ENCODE peak calls at places on chromosomes 1 and 21, in six cellular contexts. One of them, this sample, is unnamed.

GRCh38 chr21:37862536-37862935 is 53.7 kb downstream of the KCNJ6 start:
- DNase-seq in HS-27A: no peak
- DNase-seq in stimulated activated naive CD4-positive, alpha-beta T cell: no peak
- DNase-seq in germinal center: peak
- DNase-seq in stimulated activated CD4-positive, alpha-beta T cell treated with anti-CD3 and anti-CD28 coated beads, Interleukin-4, amount 100 ng/mL, for 48 hours: no peak
- DNase-seq in smooth muscle cell of the brain vasculature: no peak
- DNase-seq in this sample: no peak

GRCh38 chr1:9542425-9542824 is 3.2 kb downstream of the SLC25A33 start:
- DNase-seq in HS-27A: no peak
- DNase-seq in stimulated activated naive CD4-positive, alpha-beta T cell: no peak
- DNase-seq in germinal center: no peak
- DNase-seq in stimulated activated CD4-positive, alpha-beta T cell treated with anti-CD3 and anti-CD28 coated beads, Interleukin-4, amount 100 ng/mL, for 48 hours: no peak
- DNase-seq in smooth muscle cell of the brain vasculature: no peak
- DNase-seq in this sample: no peak

GRCh38 chr1:24089027-24089742 is 22.8 kb downstream of the MYOM3 start:
- DNase-seq in HS-27A: no peak
- DNase-seq in stimulated activated naive CD4-positive, alpha-beta T cell: no peak
- DNase-seq in germinal center: no peak
- DNase-seq in stimulated activated CD4-positive, alpha-beta T cell treated with anti-CD3 and anti-CD28 coated beads, Interleukin-4, amount 100 ng/mL, for 48 hours: no peak
- DNase-seq in smooth muscle cell of the brain vasculature: no peak
- DNase-seq in this sample: no peak

GRCh38 chr1:203906932-203907331 is 45.5 kb downstream of the SNRPE start:
- DNase-seq in HS-27A: peak
- DNase-seq in stimulated activated naive CD4-positive, alpha-beta T cell: no peak
- DNase-seq in germinal center: no peak
- DNase-seq in stimulated activated CD4-positive, alpha-beta T cell treated with anti-CD3 and anti-CD28 coated beads, Interleukin-4, amount 100 ng/mL, for 48 hours: no peak
- DNase-seq in smooth muscle cell of the brain vasculature: peak
- DNase-seq in this sample: no peak

GRCh38 chr1:195617157-195617556 is 991.1 kb downstream of the KCNT2 start:
- DNase-seq in HS-27A: no peak
- DNase-seq in stimulated activated naive CD4-positive, alpha-beta T cell: no peak
- DNase-seq in germinal center: no peak
- DNase-seq in stimulated activated CD4-positive, alpha-beta T cell treated with anti-CD3 and anti-CD28 coated beads, Interleukin-4, amount 100 ng/mL, for 48 hours: no peak
- DNase-seq in smooth muscle cell of the brain vasculature: no peak
- DNase-seq in this sample: no peak

GRCh38 chr1:183209533-183210158 is 23.6 kb downstream of the LAMC2 start:
- DNase-seq in HS-27A: peak
- DNase-seq in stimulated activated naive CD4-positive, alpha-beta T cell: no peak
- DNase-seq in germinal center: no peak
- DNase-seq in stimulated activated CD4-positive, alpha-beta T cell treated with anti-CD3 and anti-CD28 coated beads, Interleukin-4, amount 100 ng/mL, for 48 hours: no peak
- DNase-seq in smooth muscle cell of the brain vasculature: no peak
- DNase-seq in this sample: no peak

GRCh38 chr1:43968348-43968948 is 1.4 kb upstream of the DPH2 start:
- DNase-seq in HS-27A: no peak
- DNase-seq in stimulated activated naive CD4-positive, alpha-beta T cell: no peak
- DNase-seq in germinal center: no peak
- DNase-seq in stimulated activated CD4-positive, alpha-beta T cell treated with anti-CD3 and anti-CD28 coated beads, Interleukin-4, amount 100 ng/mL, for 48 hours: no peak
- DNase-seq in smooth muscle cell of the brain vasculature: no peak
- DNase-seq in this sample: no peak

GRCh38 chr1:37914719-37915483 is 32.0 kb downstream of the INPP5B start:
- DNase-seq in HS-27A: no peak
- DNase-seq in stimulated activated naive CD4-positive, alpha-beta T cell: no peak
- DNase-seq in germinal center: no peak
- DNase-seq in stimulated activated CD4-positive, alpha-beta T cell treated with anti-CD3 and anti-CD28 coated beads, Interleukin-4, amount 100 ng/mL, for 48 hours: no peak
- DNase-seq in smooth muscle cell of the brain vasculature: no peak
- DNase-seq in this sample: no peak

GRCh38 chr1:231527586-231528174 is 789 bp upstream of the TSNAX start:
- DNase-seq in HS-27A: no peak
- DNase-seq in stimulated activated naive CD4-positive, alpha-beta T cell: no peak
- DNase-seq in germinal center: no peak
- DNase-seq in stimulated activated CD4-positive, alpha-beta T cell treated with anti-CD3 and anti-CD28 coated beads, Interleukin-4, amount 100 ng/mL, for 48 hours: no peak
- DNase-seq in smooth muscle cell of the brain vasculature: no peak
- DNase-seq in this sample: no peak

GRCh38 chr1:198123146-198123545 is 33.7 kb upstream of the NEK7 start:
- DNase-seq in HS-27A: no peak
- DNase-seq in stimulated activated naive CD4-positive, alpha-beta T cell: no peak
- DNase-seq in germinal center: no peak
- DNase-seq in stimulated activated CD4-positive, alpha-beta T cell treated with anti-CD3 and anti-CD28 coated beads, Interleukin-4, amount 100 ng/mL, for 48 hours: no peak
- DNase-seq in smooth muscle cell of the brain vasculature: no peak
- DNase-seq in this sample: no peak

GRCh38 chr1:19210772-19211549 is 895 bp upstream of the UBR4 start:
- DNase-seq in HS-27A: peak
- DNase-seq in stimulated activated naive CD4-positive, alpha-beta T cell: no peak
- DNase-seq in germinal center: no peak
- DNase-seq in stimulated activated CD4-positive, alpha-beta T cell treated with anti-CD3 and anti-CD28 coated beads, Interleukin-4, amount 100 ng/mL, for 48 hours: no peak
- DNase-seq in smooth muscle cell of the brain vasculature: no peak
- DNase-seq in this sample: peak

GRCh38 chr1:206634365-206635079 is 814 bp upstream of the DYRK3 start:
- DNase-seq in HS-27A: peak
- DNase-seq in stimulated activated naive CD4-positive, alpha-beta T cell: peak
- DNase-seq in germinal center: peak
- DNase-seq in stimulated activated CD4-positive, alpha-beta T cell treated with anti-CD3 and anti-CD28 coated beads, Interleukin-4, amount 100 ng/mL, for 48 hours: peak
- DNase-seq in smooth muscle cell of the brain vasculature: peak
- DNase-seq in this sample: no peak

GRCh38 chr1:244187310-244187709 is 136.2 kb downstream of the ZBTB18 start:
- DNase-seq in HS-27A: no peak
- DNase-seq in stimulated activated naive CD4-positive, alpha-beta T cell: no peak
- DNase-seq in germinal center: no peak
- DNase-seq in stimulated activated CD4-positive, alpha-beta T cell treated with anti-CD3 and anti-CD28 coated beads, Interleukin-4, amount 100 ng/mL, for 48 hours: no peak
- DNase-seq in smooth muscle cell of the brain vasculature: no peak
- DNase-seq in this sample: no peak

GRCh38 chr1:234108921-234109320 is 204.4 kb downstream of the SLC35F3 start:
- DNase-seq in HS-27A: no peak
- DNase-seq in stimulated activated naive CD4-positive, alpha-beta T cell: no peak
- DNase-seq in germinal center: no peak
- DNase-seq in stimulated activated CD4-positive, alpha-beta T cell treated with anti-CD3 and anti-CD28 coated beads, Interleukin-4, amount 100 ng/mL, for 48 hours: no peak
- DNase-seq in smooth muscle cell of the brain vasculature: no peak
- DNase-seq in this sample: no peak

GRCh38 chr1:6743189-6744101 is 41.8 kb upstream of the CAMTA1 start:
- DNase-seq in HS-27A: peak
- DNase-seq in stimulated activated naive CD4-positive, alpha-beta T cell: no peak
- DNase-seq in germinal center: peak
- DNase-seq in stimulated activated CD4-positive, alpha-beta T cell treated with anti-CD3 and anti-CD28 coated beads, Interleukin-4, amount 100 ng/mL, for 48 hours: no peak
- DNase-seq in smooth muscle cell of the brain vasculature: peak
- DNase-seq in this sample: no peak

GRCh38 chr1:86378813-86379212 is 17.3 kb downstream of the ODF2L start:
- DNase-seq in HS-27A: no peak
- DNase-seq in stimulated activated naive CD4-positive, alpha-beta T cell: no peak
- DNase-seq in germinal center: no peak
- DNase-seq in stimulated activated CD4-positive, alpha-beta T cell treated with anti-CD3 and anti-CD28 coated beads, Interleukin-4, amount 100 ng/mL, for 48 hours: no peak
- DNase-seq in smooth muscle cell of the brain vasculature: no peak
- DNase-seq in this sample: no peak

GRCh38 chr1:63843884-63844283 is 70.1 kb downstream of the ROR1 start:
- DNase-seq in HS-27A: no peak
- DNase-seq in stimulated activated naive CD4-positive, alpha-beta T cell: no peak
- DNase-seq in germinal center: no peak
- DNase-seq in stimulated activated CD4-positive, alpha-beta T cell treated with anti-CD3 and anti-CD28 coated beads, Interleukin-4, amount 100 ng/mL, for 48 hours: no peak
- DNase-seq in smooth muscle cell of the brain vasculature: no peak
- DNase-seq in this sample: no peak

GRCh38 chr1:117605164-117605810 is 561 bp upstream of the TENT5C start:
- DNase-seq in HS-27A: no peak
- DNase-seq in stimulated activated naive CD4-positive, alpha-beta T cell: no peak
- DNase-seq in germinal center: no peak
- DNase-seq in stimulated activated CD4-positive, alpha-beta T cell treated with anti-CD3 and anti-CD28 coated beads, Interleukin-4, amount 100 ng/mL, for 48 hours: no peak
- DNase-seq in smooth muscle cell of the brain vasculature: no peak
- DNase-seq in this sample: no peak

GRCh38 chr1:7478797-7479499 is 292.1 kb upstream of the VAMP3 start:
- DNase-seq in HS-27A: no peak
- DNase-seq in stimulated activated naive CD4-positive, alpha-beta T cell: no peak
- DNase-seq in germinal center: no peak
- DNase-seq in stimulated activated CD4-positive, alpha-beta T cell treated with anti-CD3 and anti-CD28 coated beads, Interleukin-4, amount 100 ng/mL, for 48 hours: no peak
- DNase-seq in smooth muscle cell of the brain vasculature: peak
- DNase-seq in this sample: no peak

GRCh38 chr1:55131218-55131617 is 83.9 kb downstream of the USP24 start:
- DNase-seq in HS-27A: no peak
- DNase-seq in stimulated activated naive CD4-positive, alpha-beta T cell: no peak
- DNase-seq in germinal center: no peak
- DNase-seq in stimulated activated CD4-positive, alpha-beta T cell treated with anti-CD3 and anti-CD28 coated beads, Interleukin-4, amount 100 ng/mL, for 48 hours: no peak
- DNase-seq in smooth muscle cell of the brain vasculature: no peak
- DNase-seq in this sample: no peak

GRCh38 chr1:209884665-209885117 is 53.3 kb upstream of the SYT14 start:
- DNase-seq in HS-27A: peak
- DNase-seq in stimulated activated naive CD4-positive, alpha-beta T cell: no peak
- DNase-seq in germinal center: no peak
- DNase-seq in stimulated activated CD4-positive, alpha-beta T cell treated with anti-CD3 and anti-CD28 coated beads, Interleukin-4, amount 100 ng/mL, for 48 hours: peak
- DNase-seq in smooth muscle cell of the brain vasculature: peak
- DNase-seq in this sample: no peak

This sample was measured in T-cell.